ENCODE peak calls at places on chromosomes 16 and 17, in four cellular contexts. K, I, P and V are unnamed samples.

GRCh38 chr16:10601444-10602401 is 21.3 kb upstream of the EMP2 start:
- DNase-seq in K (no peak), I (no peak), P (peak), V (no peak)

GRCh38 chr16:83899272-83899897 is 470 bp downstream of the MLYCD start:
- DNase-seq in K (no peak), I (peak), P (no peak), V (no peak)

GRCh38 chr17:3980381-3980975 is 16.2 kb upstream of the ATP2A3 start:
- DNase-seq in K (no peak), I (peak), P (no peak), V (no peak)

GRCh38 chr17:4152471-4152870 is 9.5 kb downstream of the CYB5D2 start:
- DNase-seq in K (no peak), I (no peak), P (no peak), V (no peak)

GRCh38 chr16:12188674-12189249 is 212.2 kb downstream of the SNX29 start:
- DNase-seq in K (no peak), I (no peak), P (no peak), V (no peak)

GRCh38 chr17:16916557-16916920 is 55.4 kb downstream of the TNFRSF13B start:
- DNase-seq in K (no peak), I (no peak), P (no peak), V (no peak)

GRCh38 chr16:12907670-12908233 is 6.4 kb downstream of the SHISA9 start:
- DNase-seq in K (no peak), I (peak), P (peak), V (no peak)

GRCh38 chr17:18045691-18046090 is 6.5 kb downstream of the GID4 start:
- DNase-seq in K (no peak), I (no peak), P (no peak), V (no peak)

GRCh38 chr16:85690469-85691064 is 1.8 kb upstream of the GINS2 start:
- DNase-seq in K (no peak), I (peak), P (peak), V (no peak)

GRCh38 chr16:22424161-22424937 is 49.9 kb upstream of the CDR2 start:
- DNase-seq in K (no peak), I (no peak), P (no peak), V (no peak)

GRCh38 chr17:5485270-5486205 is at the start of gene DERL2:
- DNase-seq in K (no peak), I (no peak), P (peak), V (no peak)

GRCh38 chr16:65223335-65223734 is 101.5 kb upstream of the CDH11 start:
- DNase-seq in K (no peak), I (no peak), P (no peak), V (no peak)

GRCh38 chr17:76420356-76421053 is 32.4 kb downstream of the UBE2O start:
- DNase-seq in K (no peak), I (no peak), P (no peak), V (no peak)

GRCh38 chr17:79490530-79490929 is 120.3 kb downstream of the RBFOX3 start:
- DNase-seq in K (no peak), I (no peak), P (no peak), V (no peak)

GRCh38 chr16:28010671-28011070 is 52.8 kb downstream of the GSG1L start:
- DNase-seq in K (no peak), I (no peak), P (no peak), V (no peak)

DNA sequence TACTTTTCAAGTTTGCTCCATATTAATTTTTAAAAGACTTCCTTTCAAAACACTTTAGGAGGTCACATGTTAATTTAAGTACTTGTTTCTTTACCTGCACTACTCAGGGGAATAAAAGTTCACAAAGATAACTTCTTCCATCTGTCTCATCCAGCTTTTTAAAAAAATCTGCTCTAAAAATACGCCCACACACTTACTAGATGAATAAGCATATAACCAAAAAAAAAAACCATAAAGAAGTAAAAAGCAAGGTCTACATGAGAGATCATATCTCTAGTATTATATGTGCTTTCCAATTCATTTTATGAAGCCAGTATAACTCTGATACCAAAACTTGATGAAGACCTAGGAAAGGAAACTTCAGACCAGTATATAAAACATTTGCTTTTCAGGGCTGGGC is 17.2 kb downstream of the SKAP1 start:
- DNase-seq in K (no peak), I (no peak), P (no peak), V (no peak)
- TF ChIP-seq JUND in K (no peak), I (no peak), P (no peak), V (no peak)

GRCh38 chr17:12406623-12407228 is 259.0 kb upstream of the MYOCD start:
- DNase-seq in K (no peak), I (no peak), P (no peak), V (no peak)
- TF ChIP-seq TCF12 in K (no peak), I (no peak), P (no peak), V (no peak)

DNA sequence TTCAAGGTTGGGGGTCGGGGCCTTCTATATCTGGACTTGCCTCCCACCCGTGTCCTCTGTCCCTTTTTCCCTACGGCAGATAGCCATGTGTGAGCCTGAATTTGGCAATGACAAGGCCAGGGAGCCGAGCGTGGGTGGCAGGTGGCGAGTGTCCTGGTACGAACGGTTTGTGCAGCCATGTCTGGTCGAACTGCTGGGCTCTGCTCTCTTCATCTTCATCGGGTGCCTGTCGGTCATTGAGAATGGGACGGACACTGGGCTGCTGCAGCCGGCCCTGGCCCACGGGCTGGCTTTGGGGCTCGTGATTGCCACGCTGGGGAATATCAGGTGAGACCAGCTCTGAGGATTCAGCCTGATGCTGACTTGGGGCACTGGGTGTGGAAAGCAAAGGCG is 368 bp downstream of the AQP8 start:
- DNase-seq in K (no peak), I (no peak), P (no peak), V (no peak)
- TF ChIP-seq JUND in K (no peak), I (no peak), P (no peak), V (no peak)

GRCh38 chr17:1002771-1003555 is 6.0 kb downstream of the TIMM22 start:
- DNase-seq in K (no peak), I (no peak), P (no peak), V (no peak)
- TF ChIP-seq TCF12 in K (no peak), I (peak), P (no peak), V (no peak)

DNA sequence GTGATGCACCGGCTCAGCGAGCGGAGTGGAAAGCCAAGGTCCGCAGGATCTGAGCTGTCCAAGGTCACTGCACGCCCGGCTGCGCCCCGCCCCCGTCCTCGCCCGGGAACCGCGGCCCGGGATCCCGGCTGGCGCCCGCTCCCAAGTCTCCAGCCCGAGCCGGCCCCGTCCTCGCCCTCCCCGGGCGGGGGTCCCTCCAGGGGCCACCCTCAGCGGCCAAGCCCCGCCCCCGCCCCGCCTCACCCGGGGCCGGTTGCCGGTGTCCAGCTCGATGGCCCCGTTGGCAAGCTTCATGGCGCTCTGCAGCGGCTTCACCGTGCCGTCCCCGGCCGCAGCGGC is 209 bp downstream of the VPS9D1 start:
- DNase-seq in K (no peak), I (peak), P (peak), V (no peak)
- TF ChIP-seq JUND in K (no peak), I (no peak), P (no peak), V (no peak)

DNA sequence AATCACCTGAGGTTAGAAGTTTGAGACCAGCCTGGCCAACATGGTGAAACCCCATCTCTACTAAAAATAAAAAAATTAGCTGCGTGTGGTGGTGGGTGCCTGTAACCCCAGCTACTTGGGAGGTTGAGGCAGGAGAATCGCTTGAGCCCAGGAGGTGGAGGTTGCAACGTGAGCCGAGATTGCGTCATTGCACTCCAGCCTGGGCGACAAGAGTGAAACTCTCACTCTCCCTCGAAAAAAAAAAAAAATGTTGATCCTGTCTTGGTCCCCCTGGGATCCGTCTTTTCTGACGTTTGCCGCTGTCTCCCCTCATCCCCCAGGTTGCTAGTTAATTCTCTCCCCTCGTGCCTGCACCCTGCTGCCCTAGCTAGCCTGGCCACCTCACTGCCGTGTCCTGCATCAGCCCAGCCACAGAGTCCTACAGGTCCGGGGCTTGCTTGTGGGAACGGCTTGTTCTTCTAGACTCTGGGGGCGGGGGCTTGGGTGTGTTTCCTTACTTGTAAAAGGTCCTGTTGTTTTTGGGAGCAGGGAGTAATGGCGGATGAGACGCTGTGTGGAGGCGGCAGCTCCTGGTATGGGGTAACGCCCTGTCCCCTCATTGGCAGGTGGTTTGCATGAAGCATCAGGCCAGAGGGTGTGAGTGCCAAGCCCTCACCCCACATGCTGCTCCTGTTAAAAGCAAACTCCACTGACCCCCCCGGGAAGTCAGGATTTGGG is 44.6 kb downstream of the PGS1 start:
- DNase-seq in K (no peak), I (no peak), P (no peak), V (no peak)
- TF ChIP-seq TCF12 in K (no peak), I (no peak), P (no peak), V (no peak)

DNA sequence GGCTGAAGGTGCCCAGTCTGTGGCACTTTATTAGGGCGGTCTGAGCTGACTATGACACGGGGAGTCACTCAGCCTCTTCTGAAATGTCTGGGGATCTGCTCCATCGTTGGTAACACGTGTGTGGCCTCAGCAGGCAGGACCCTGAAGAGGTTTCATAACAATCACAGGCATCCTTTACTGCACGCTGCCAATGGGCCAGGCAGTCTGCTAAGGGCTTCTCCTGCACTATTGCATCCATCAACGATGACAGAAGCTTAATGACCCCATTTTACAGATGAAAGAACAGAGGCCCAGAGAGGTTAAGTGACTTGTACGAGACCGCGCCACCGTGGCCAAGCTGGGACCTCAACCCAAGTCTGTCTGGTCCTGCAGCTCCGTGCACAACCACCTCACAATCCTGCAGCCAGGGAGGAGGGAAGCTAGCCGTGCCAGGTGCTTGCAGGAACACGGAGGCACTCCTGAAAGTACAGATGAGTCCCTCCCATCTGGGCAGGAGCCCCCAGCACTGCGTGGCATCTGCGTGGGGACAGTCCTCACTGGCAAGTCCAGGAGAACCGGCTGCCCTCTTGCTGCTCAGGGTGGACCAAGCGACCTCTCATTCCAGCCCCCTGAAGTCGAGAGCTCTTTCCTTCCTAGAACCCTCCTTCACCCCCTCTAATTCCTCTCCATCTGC is 40.0 kb downstream of the RPH3AL start:
- DNase-seq in K (no peak), I (no peak), P (no peak), V (no peak)
- TF ChIP-seq JUND in K (no peak), I (no peak), P (no peak), V (no peak)

GRCh38 chr17:44387773-44388172 is 1.7 kb downstream of the ITGA2B start:
- DNase-seq in K (no peak), I (no peak), P (no peak), V (no peak)
- TF ChIP-seq TCF12 in K (no peak), I (no peak), P (no peak), V (no peak)